ENCODE peak calls at places on chromosomes 5 and 9, in seven cellular contexts. W is MM.1S, Y is Peyer's patch, E is lung, C is right atrium auricular region, B is stomach, L is hepatocyte. G is an unnamed sample.

GRCh38 chr5:72353046-72353445 is 32.9 kb downstream of the PTCD2 start:
- DNase-seq in W (no peak), Y (no peak), E (no peak), C (no peak), B (no peak), L (no peak), G (no peak)

GRCh38 chr5:32001722-32002121 is 172.4 kb downstream of the GOLPH3 start:
- DNase-seq in W (no peak), Y (no peak), E (no peak), C (no peak), B (no peak), L (no peak), G (no peak)

GRCh38 chr5:126139773-126140172 is 283.4 kb upstream of the GRAMD2B start:
- DNase-seq in W (no peak), Y (no peak), E (no peak), C (no peak), B (no peak), L (no peak), G (no peak)

GRCh38 chr5:59496524-59497134 is 396.9 kb downstream of the PDE4D start:
- DNase-seq in W (peak; percentile 45), Y (peak; percentile 33), E (no peak), C (no peak), B (no peak), L (no peak), G (no peak)

GRCh38 chr5:78411596-78411995 is 51.2 kb downstream of the SCAMP1 start:
- DNase-seq in W (no peak), Y (no peak), E (no peak), C (no peak), B (no peak), L (no peak), G (no peak)

GRCh38 chr5:139222346-139222745 is 24.2 kb upstream of the SIL1 start:
- DNase-seq in W (no peak), Y (no peak), E (no peak), C (no peak), B (no peak), L (no peak), G (no peak)

GRCh38 chr9:101814064-101814463 is 75.6 kb upstream of the GRIN3A start:
- DNase-seq in W (no peak), Y (no peak), E (no peak), C (no peak), B (no peak), L (no peak), G (no peak)

GRCh38 chr5:74897049-74897448 is 30.9 kb upstream of the FAM169A start:
- DNase-seq in W (no peak), Y (no peak), E (no peak), C (no peak), B (no peak), L (no peak), G (no peak)

GRCh38 chr5:123705741-123706140 is 193.8 kb downstream of the CSNK1G3 start:
- DNase-seq in W (no peak), Y (no peak), E (no peak), C (no peak), B (no peak), L (no peak), G (no peak)

GRCh38 chr5:4945296-4945695 is 194.8 kb upstream of the ADAMTS16 start:
- DNase-seq in W (no peak), Y (no peak), E (no peak), C (no peak), B (no peak), L (no peak), G (no peak)

GRCh38 chr5:79562351-79563246 is 48.7 kb upstream of the HOMER1 start:
- DNase-seq in W (no peak), Y (no peak), E (no peak), C (no peak), B (no peak), L (no peak), G (no peak)

GRCh38 chr9:117815948-117816347 is 111.7 kb downstream of the TLR4 start:
- DNase-seq in W (no peak), Y (no peak), E (no peak), C (no peak), B (no peak), L (no peak), G (no peak)

GRCh38 chr5:169548315-169548714 is 35.3 kb upstream of the SPDL1 start:
- DNase-seq in W (no peak), Y (no peak), E (no peak), C (no peak), B (no peak), L (peak; percentile 72), G (no peak)

GRCh38 chr9:113573303-113573958 is 109.9 kb downstream of the RGS3 start:
- DNase-seq in W (no peak), Y (no peak), E (no peak), C (no peak), B (no peak), L (no peak), G (peak; percentile 10)

GRCh38 chr5:55600536-55601208 is 65.9 kb upstream of the PLPP1 start:
- DNase-seq in W (peak; percentile 43), Y (no peak), E (no peak), C (peak; percentile 59), B (no peak), L (peak; percentile 63), G (no peak)

DNA sequence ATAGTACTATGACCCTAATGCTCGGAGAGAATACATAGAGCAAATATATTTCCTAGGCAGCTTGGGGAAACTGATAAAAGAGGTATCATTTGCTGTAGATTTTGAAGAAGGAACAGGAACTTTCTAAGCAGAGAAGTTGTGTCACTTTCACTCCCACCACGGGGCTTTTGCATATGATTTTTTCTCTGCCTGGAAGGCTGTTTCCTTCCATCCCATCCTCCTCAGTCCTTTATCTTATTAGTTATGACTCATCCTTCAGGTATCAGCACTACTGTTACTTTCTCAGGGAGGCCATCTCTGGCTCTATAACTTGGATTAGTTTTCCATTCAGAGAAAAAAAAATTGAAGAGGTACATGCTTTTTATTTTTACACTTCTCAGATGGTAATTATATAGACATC is 2006.1 kb upstream of the WWC1 start:
- DNase-seq in W (no peak), Y (no peak), E (no peak), C (no peak), B (no peak), L (peak; percentile 14), G (no peak)
- H3K9me3 ChIP-seq in W (no peaks in the 10 kb centered on the region), Y (no peaks in the 10 kb centered on the region), E (no peaks in the 10 kb centered on the region), C (no peaks in the 10 kb centered on the region), B (no peaks in the 10 kb centered on the region), L (no peaks in the 10 kb centered on the region), G (peaks cover under 1% of the 10 kb centered on the region)

GRCh38 chr9:89798546-89799120 is 193.8 kb downstream of the GADD45G start:
- DNase-seq in W (no peak), Y (no peak), E (no peak), C (no peak), B (no peak), L (no peak), G (no peak)

GRCh38 chr9:89797255-89797654 is 192.4 kb downstream of the GADD45G start:
- DNase-seq in W (no peak), Y (no peak), E (no peak), C (no peak), B (no peak), L (no peak), G (no peak)

GRCh38 chr9:89797970-89798369 is 193.2 kb downstream of the GADD45G start:
- DNase-seq in W (no peak), Y (no peak), E (no peak), C (no peak), B (peak; percentile 33), L (peak; percentile 45), G (no peak)

GRCh38 chr9:89799766-89800165 is 195.0 kb downstream of the GADD45G start:
- DNase-seq in W (no peak), Y (no peak), E (no peak), C (no peak), B (no peak), L (no peak), G (no peak)

DNA sequence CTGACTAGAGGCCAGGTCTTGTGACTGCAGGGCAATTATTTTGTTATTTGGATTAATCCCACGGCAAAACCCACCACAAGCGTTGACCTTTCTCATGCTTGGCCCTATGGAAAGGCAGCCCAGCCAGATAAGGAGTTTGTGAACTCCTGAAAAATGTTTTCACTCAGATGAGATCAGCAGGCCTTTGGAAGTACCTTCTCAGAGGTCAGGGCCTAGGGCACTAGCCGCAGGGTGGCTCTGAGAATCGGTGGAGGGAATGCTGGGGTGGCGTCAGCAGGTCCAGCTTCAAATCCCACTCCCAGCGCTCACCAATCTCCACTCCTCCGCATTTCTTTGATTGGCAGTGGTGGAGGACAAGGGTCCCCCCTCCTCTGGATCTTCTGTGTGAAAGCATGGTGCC is 194.4 kb downstream of the GADD45G start:
- DNase-seq in W (no peak), Y (no peak), E (no peak), C (no peak), B (no peak), L (no peak), G (no peak)
- H3K27me3 ChIP-seq in W (no peaks in the 10 kb centered on the region), Y (no peaks in the 10 kb centered on the region), E (no peaks in the 10 kb centered on the region), C (no peaks in the 10 kb centered on the region), B (no peaks in the 10 kb centered on the region), L (no peaks in the 10 kb centered on the region), G (no peaks in the 10 kb centered on the region)

DNA sequence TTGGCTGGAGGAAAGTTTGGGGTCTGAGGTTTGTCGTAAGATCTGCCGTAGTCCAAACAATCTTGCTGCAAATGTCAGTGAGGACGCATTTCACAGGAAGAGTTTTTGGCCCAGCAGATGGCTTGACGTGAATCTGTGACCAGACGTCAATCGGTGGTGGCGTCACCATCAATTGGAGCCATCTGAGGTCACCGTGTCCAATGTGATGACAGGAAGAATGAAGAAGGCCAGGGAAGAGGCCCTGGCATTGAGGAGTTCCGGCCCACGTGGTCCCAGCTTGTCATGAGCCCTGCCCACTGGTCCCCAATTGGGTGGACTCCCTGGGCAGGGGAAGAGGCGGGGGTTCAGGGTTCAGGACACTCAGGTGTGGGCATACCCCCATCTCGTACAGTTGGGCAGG is 79.9 kb downstream of the OLFM1 start:
- DNase-seq in W (no peak), Y (no peak), E (no peak), C (no peak), B (no peak), L (no peak), G (no peak)
- H3K9me3 ChIP-seq in W (no peaks in the 10 kb centered on the region), Y (no peaks in the 10 kb centered on the region), E (no peaks in the 10 kb centered on the region), C (no peaks in the 10 kb centered on the region), B (no peaks in the 10 kb centered on the region), L (no peaks in the 10 kb centered on the region), G (no peaks in the 10 kb centered on the region)

GRCh38 chr9:97076238-97076637 is 37.3 kb upstream of the CTSV start:
- DNase-seq in W (no peak), Y (no peak), E (no peak), C (no peak), B (no peak), L (no peak), G (no peak)
- H3K27me3 ChIP-seq in W (no peaks in the 10 kb centered on the region), Y (no peaks in the 10 kb centered on the region), E (peaks cover 4% of the 10 kb centered on the region), C (no peaks in the 10 kb centered on the region), B (peaks cover 30% of the 10 kb centered on the region), L (no peaks in the 10 kb centered on the region), G (peaks cover 14% of the 10 kb centered on the region)

G was measured in body of pancreas.